ENCODE peak calls at places on chromosomes 12 and 14, in nine cellular contexts. I is upper lobe of left lung, D is choroid plexus epithelial cell, P is epithelial cell of esophagus, A is AG04450, K is RWPE1, Z is heart left ventricle, C is mucosa of descending colon, N is A549. Y is an unnamed sample.
A peak's percentile ranks its signal among the peaks of the same experiment; 100 is the strongest.

GRCh38 chr12:62128186-62128965 is 131.8 kb upstream of the USP15 start:
- DNase-seq in I (no peak), D (no peak), P (peak; percentile 42), A (no peak), K (no peak), Z (no peak), C (no peak), N (no peak), Y (no peak)

GRCh38 chr12:54301428-54302045 is 722 bp upstream of the NFE2 start:
- DNase-seq in I (no peak), D (no peak), P (no peak), A (no peak), K (no peak), Z (no peak), C (no peak), N (no peak), Y (no peak)

GRCh38 chr12:58833844-58834243 is 86.5 kb downstream of the LRIG3 start:
- DNase-seq in I (no peak), D (no peak), P (peak; percentile 9), A (no peak), K (no peak), Z (no peak), C (no peak), N (no peak), Y (no peak)

GRCh38 chr12:22981711-22982110 is 356.7 kb downstream of the ETNK1 start:
- DNase-seq in I (no peak), D (peak; percentile 74), P (peak; percentile 58), A (no peak), K (no peak), Z (no peak), C (no peak), N (peak; percentile 16), Y (no peak)

GRCh38 chr12:63917864-63918742 is 73.6 kb downstream of the SRGAP1 start:
- DNase-seq in I (no peak), D (peak; percentile 98), P (peak; percentile 97), A (peak; percentile 84), K (peak; percentile 90), Z (no peak), C (no peak), N (peak; percentile 97), Y (no peak)

GRCh38 chr14:74542056-74542685 is 48.6 kb downstream of the ISCA2 start:
- DNase-seq in I (peak; percentile 16), D (no peak), P (no peak), A (no peak), K (no peak), Z (no peak), C (peak; percentile 34), N (no peak), Y (no peak)

GRCh38 chr12:89492883-89493282 is 31.7 kb downstream of the GALNT4 start:
- DNase-seq in I (no peak), D (no peak), P (no peak), A (no peak), K (no peak), Z (no peak), C (no peak), N (no peak), Y (no peak)

GRCh38 chr14:59200214-59200613 is 11.7 kb downstream of the DAAM1 start:
- DNase-seq in I (no peak), D (no peak), P (no peak), A (no peak), K (no peak), Z (no peak), C (no peak), N (no peak), Y (no peak)

GRCh38 chr14:64060648-64061096 is 207.9 kb downstream of the SYNE2 start:
- DNase-seq in I (no peak), D (peak; percentile 48), P (peak; percentile 98), A (no peak), K (peak; percentile 69), Z (no peak), C (no peak), N (peak; percentile 34), Y (no peak)

GRCh38 chr12:117875652-117876491 is 92.9 kb downstream of the KSR2 start:
- DNase-seq in I (peak; percentile 65), D (peak; percentile 9), P (no peak), A (no peak), K (no peak), Z (no peak), C (no peak), N (no peak), Y (no peak)

GRCh38 chr12:1350055-1350933 is 244.1 kb downstream of the FBXL14 start:
- DNase-seq in I (no peak), D (peak; percentile 95), P (peak; percentile 45), A (peak; percentile 53), K (peak; percentile 59), Z (no peak), C (no peak), N (peak; percentile 54), Y (no peak)

GRCh38 chr12:74111688-74112360 is 425.8 kb upstream of the ATXN7L3B start:
- DNase-seq in I (no peak), D (peak; percentile 33), P (peak; percentile 89), A (no peak), K (no peak), Z (no peak), C (no peak), N (peak; percentile 51), Y (peak; percentile 23)

DNA sequence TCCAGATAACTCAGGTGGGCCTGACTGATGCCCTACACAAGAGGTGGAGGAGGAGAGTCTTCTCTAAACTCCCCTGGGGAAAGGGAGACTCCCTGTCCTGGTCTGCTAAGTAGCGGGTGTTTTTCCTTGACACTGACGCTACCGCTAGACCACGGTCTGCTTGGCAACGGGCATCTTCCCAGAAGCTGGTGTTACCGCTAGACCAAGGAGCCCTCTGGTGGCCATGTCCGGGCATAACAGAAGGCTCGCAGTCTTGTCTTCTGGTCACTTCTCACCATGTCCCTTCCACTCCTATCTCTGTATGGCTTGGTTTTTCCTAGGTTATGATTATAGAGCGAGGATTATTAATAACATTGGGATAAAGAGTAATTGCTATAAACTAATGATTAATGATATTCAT is 965.5 kb downstream of the TMEM121 start:
- DNase-seq in I (no peak), D (peak; percentile 2), P (no peak), A (no peak), K (no peak), Z (no peak), C (peak; percentile 40), N (peak; percentile 50), Y (peak; percentile 24)
- TF ChIP-seq CTCF in I (peak; percentile 22), D (peak; percentile 34), P (peak; percentile 24), A (peak; percentile 12), K (peak; percentile 27), Z (peak; percentile 16), C (no peak), N (peak; percentile 11), Y (no peak)

DNA sequence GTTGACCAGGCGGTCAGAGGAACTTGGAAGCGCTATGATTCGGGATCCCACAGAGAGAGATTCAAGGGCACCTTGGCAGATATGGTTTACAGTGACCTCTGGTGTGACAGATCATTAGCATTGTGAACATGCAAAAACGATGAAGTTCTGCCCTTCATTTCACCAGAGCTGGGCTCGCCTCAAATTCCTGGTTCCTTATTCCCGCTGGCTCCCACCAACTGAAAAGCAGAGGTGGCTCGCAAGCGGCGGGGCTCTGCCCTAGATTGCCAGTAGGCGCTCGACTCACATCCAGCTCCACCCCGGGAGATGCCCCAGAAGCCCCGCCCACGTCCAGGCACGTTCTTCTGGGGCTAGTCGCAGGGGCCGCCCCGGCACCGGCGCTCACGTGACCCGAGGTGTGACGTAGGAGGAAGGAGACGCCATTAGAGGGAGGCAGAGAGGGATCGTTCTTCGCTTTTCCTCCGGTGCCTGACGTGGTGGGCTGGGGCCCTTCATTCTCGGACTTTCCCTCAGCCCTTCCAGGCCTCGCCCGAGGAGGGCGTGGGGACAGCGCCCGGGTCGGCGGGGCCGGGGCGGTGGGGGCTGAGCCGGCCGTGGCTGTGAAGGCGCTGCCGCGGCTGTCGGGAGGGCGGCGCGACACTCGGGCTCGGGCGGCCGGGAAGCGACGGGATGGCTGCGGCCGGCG is at the start of gene RAB21:
- DNase-seq in I (peak; percentile 97), D (peak; percentile 97), P (peak; percentile 99), A (peak; percentile 88), K (peak; percentile 96), Z (peak; percentile 99), C (peak; percentile 100), N (peak; percentile 98), Y (peak; percentile 98)
- TF ChIP-seq CTCF in I (peak; percentile 72), D (peak; percentile 22), P (peak; percentile 49), A (peak; percentile 34), K (no peak), Z (peak; percentile 33), C (no peak), N (no peak), Y (no peak)

DNA sequence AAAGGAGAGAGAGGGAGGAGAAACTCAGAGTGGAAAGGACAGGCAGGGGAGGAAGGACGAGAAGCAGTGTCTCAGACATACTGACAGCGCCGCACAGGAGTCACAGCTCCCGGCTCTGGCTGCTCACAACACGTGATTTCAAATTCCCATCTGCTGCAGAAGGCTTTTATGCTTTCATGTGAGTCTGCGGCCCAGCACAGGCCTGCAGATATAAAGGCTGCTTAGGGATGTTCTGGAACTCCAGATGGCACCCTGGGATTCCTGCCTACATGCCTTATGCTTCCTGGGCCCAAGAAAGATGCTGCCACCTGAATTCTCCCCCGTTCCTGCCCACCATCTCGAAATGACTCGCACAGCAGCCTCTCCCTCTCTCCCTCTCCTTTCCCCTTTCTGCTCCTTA is 89.6 kb downstream of the NUAK1 start:
- DNase-seq in I (peak; percentile 22), D (no peak), P (no peak), A (no peak), K (no peak), Z (no peak), C (no peak), N (no peak), Y (no peak)
- TF ChIP-seq CTCF in I (no peak), D (no peak), P (no peak), A (no peak), K (no peak), Z (no peak), C (no peak), N (no peak), Y (no peak)

GRCh38 chr12:112473056-112473455 is 54.3 kb downstream of the PTPN11 start:
- DNase-seq in I (no peak), D (peak; percentile 33), P (peak; percentile 4), A (no peak), K (no peak), Z (no peak), C (no peak), N (peak; percentile 17), Y (no peak)
- TF ChIP-seq CTCF in I (no peak), D (peak; percentile 48), P (no peak), A (no peak), K (no peak), Z (no peak), C (no peak), N (peak; percentile 29), Y (no peak)